ENCODE peak calls at places on chromosomes 7 and 10, in nine cellular contexts. X is GM13977, C is T-helper 1 cell, G is fibroblast of the aortic adventitia, K is RWPE2, N is iris pigment epithelial cell, W is iPS-NIHi11, R is NCI-H1436, V is right cardiac atrium. I is an unnamed sample.

GRCh38 chr10:61586829-61587228 is 75.9 kb upstream of the CABCOCO1 start:
- DNase-seq in X (no peak), C (no peak), G (no peak), K (no peak), N (no peak), W (no peak), R (no peak), V (no peak), I (no peak)

GRCh38 chr10:35079267-35079666 is 10.9 kb downstream of the CUL2 start:
- DNase-seq in X (no peak), C (no peak), G (no peak), K (no peak), N (no peak), W (no peak), R (no peak), V (no peak), I (no peak)

GRCh38 chr10:82190432-82191260 is 315.7 kb downstream of the NRG3 start:
- DNase-seq in X (no peak), C (no peak), G (peak), K (no peak), N (no peak), W (no peak), R (no peak), V (peak), I (no peak)

GRCh38 chr7:92953657-92954056 is 117.3 kb upstream of the CDK6 start:
- DNase-seq in X (no peak), C (no peak), G (no peak), K (no peak), N (peak), W (no peak), R (no peak), V (no peak), I (no peak)

GRCh38 chr10:30284860-30285594 is 64.1 kb downstream of the MTPAP start:
- DNase-seq in X (peak), C (no peak), G (peak), K (no peak), N (peak), W (peak), R (no peak), V (no peak), I (no peak)

GRCh38 chr7:25196132-25196896 is 32.0 kb downstream of the NPVF start:
- DNase-seq in X (no peak), C (no peak), G (peak), K (no peak), N (no peak), W (no peak), R (no peak), V (no peak), I (no peak)

GRCh38 chr7:140678816-140679130 is 6.0 kb downstream of the ADCK2 start:
- DNase-seq in X (no peak), C (no peak), G (no peak), K (no peak), N (no peak), W (no peak), R (no peak), V (no peak), I (no peak)

GRCh38 chr7:55192718-55193117 is 172.4 kb upstream of the LANCL2 start:
- DNase-seq in X (no peak), C (no peak), G (peak), K (no peak), N (peak), W (no peak), R (no peak), V (no peak), I (no peak)